ENCODE peak calls at places on chromosomes 1 and 21, in seven cellular contexts. S is psoas muscle, O is lower lobe of right lung, T is aorta, J is pancreas, F is brain microvascular endothelial cell, P is heart right ventricle. G is an unnamed sample. For H3K36me3, the result is how much of the 10 kb centered on the place peaks cover.

GRCh38 chr1:199639453-199639852 is 388.1 kb upstream of the NR5A2 start:
- DNase-seq in S (no peak), O (no peak), T (no peak), J (no peak), F (no peak), P (no peak), G (no peak)

GRCh38 chr1:222247081-222247480 is 300.8 kb downstream of the HHIPL2 start:
- DNase-seq in S (no peak), O (no peak), T (no peak), J (no peak), F (no peak), P (no peak), G (no peak)

GRCh38 chr1:234919061-234919755 is 209.4 kb downstream of the TOMM20 start:
- DNase-seq in S (peak), O (no peak), T (peak), J (peak), F (no peak), P (peak), G (peak)

GRCh38 chr1:116915182-116915611 is 5.5 kb downstream of the PTGFRN start:
- DNase-seq in S (no peak), O (no peak), T (no peak), J (peak), F (no peak), P (peak), G (no peak)

GRCh38 chr1:66890621-66891020 is 34.0 kb downstream of the DNAI4 start:
- DNase-seq in S (no peak), O (no peak), T (no peak), J (no peak), F (no peak), P (no peak), G (no peak)

GRCh38 chr1:159947942-159948341 is 2.5 kb upstream of the IGSF9 start:
- DNase-seq in S (no peak), O (no peak), T (no peak), J (no peak), F (no peak), P (no peak), G (peak)

GRCh38 chr1:31152181-31152768 is 86.8 kb upstream of the PUM1 start:
- DNase-seq in S (no peak), O (no peak), T (no peak), J (no peak), F (peak), P (no peak), G (no peak)

GRCh38 chr1:23224721-23225648 is 7.7 kb upstream of the HTR1D start:
- DNase-seq in S (peak), O (no peak), T (no peak), J (no peak), F (peak), P (peak), G (no peak)

GRCh38 chr1:244012232-244012631 is 38.9 kb upstream of the ZBTB18 start:
- DNase-seq in S (no peak), O (no peak), T (no peak), J (no peak), F (peak), P (peak), G (no peak)

GRCh38 chr1:81325404-81325803 is 475.3 kb upstream of the ADGRL2 start:
- DNase-seq in S (no peak), O (no peak), T (no peak), J (no peak), F (no peak), P (no peak), G (no peak)

GRCh38 chr1:206664740-206665139 is 20.0 kb upstream of the MAPKAPK2 start:
- DNase-seq in S (no peak), O (no peak), T (no peak), J (no peak), F (no peak), P (no peak), G (no peak)

GRCh38 chr21:30234643-30235042 is 18.7 kb upstream of the CLDN8 start:
- DNase-seq in S (no peak), O (no peak), T (no peak), J (no peak), F (peak), P (no peak), G (no peak)

GRCh38 chr1:114263343-114263742 is 109.7 kb upstream of the SYT6 start:
- DNase-seq in S (no peak), O (no peak), T (no peak), J (no peak), F (no peak), P (no peak), G (no peak)

GRCh38 chr1:161849518-161849917 is 83.4 kb downstream of the ATF6 start:
- DNase-seq in S (no peak), O (no peak), T (no peak), J (no peak), F (no peak), P (no peak), G (no peak)

GRCh38 chr1:151574575-151575529 is 34.7 kb downstream of the TUFT1 start:
- DNase-seq in S (no peak), O (no peak), T (peak), J (no peak), F (peak), P (no peak), G (no peak)

GRCh38 chr1:169584483-169585144 is 1.7 kb downstream of the F5 start:
- DNase-seq in S (no peak), O (no peak), T (no peak), J (no peak), F (no peak), P (no peak), G (no peak)

GRCh38 chr1:170176772-170177171 is 31.0 kb downstream of the NTMT2 start:
- DNase-seq in S (no peak), O (no peak), T (no peak), J (no peak), F (no peak), P (no peak), G (no peak)

GRCh38 chr21:41755258-41755933 is 11.5 kb downstream of the RIPK4 start:
- DNase-seq in S (no peak), O (no peak), T (peak), J (peak), F (no peak), P (no peak), G (no peak)

GRCh38 chr1:22731924-22732522 is 21.4 kb downstream of the EPHB2 start:
- DNase-seq in S (no peak), O (no peak), T (no peak), J (no peak), F (no peak), P (no peak), G (no peak)

GRCh38 chr1:228194436-228194835 is 13.4 kb upstream of the OBSCN start:
- DNase-seq in S (no peak), O (no peak), T (no peak), J (no peak), F (no peak), P (no peak), G (no peak)

GRCh38 chr21:31752352-31752751 is 20.4 kb upstream of the SCAF4 start:
- DNase-seq in S (no peak), O (no peak), T (no peak), J (no peak), F (no peak), P (no peak), G (no peak)

GRCh38 chr1:116806245-116806644 is 52.0 kb downstream of the CD2 start:
- DNase-seq in S (no peak), O (no peak), T (no peak), J (no peak), F (no peak), P (no peak), G (no peak)

GRCh38 chr1:208009303-208009702 is 98.4 kb upstream of the CD34 start:
- DNase-seq in S (no peak), O (no peak), T (no peak), J (no peak), F (no peak), P (no peak), G (no peak)

GRCh38 chr1:172145231-172145651 is 275.2 kb upstream of the C1orf105 start:
- DNase-seq in S (no peak), O (no peak), T (no peak), J (no peak), F (peak), P (peak), G (no peak)

GRCh38 chr1:172144445-172145060 is 275.9 kb upstream of the C1orf105 start:
- DNase-seq in S (peak), O (peak), T (peak), J (no peak), F (peak), P (peak), G (peak)

GRCh38 chr1:172147541-172147940 is 272.9 kb upstream of the C1orf105 start:
- DNase-seq in S (no peak), O (no peak), T (no peak), J (no peak), F (no peak), P (no peak), G (no peak)

GRCh38 chr1:172145656-172146055 is 274.8 kb upstream of the C1orf105 start:
- DNase-seq in S (no peak), O (no peak), T (no peak), J (no peak), F (no peak), P (no peak), G (no peak)

DNA sequence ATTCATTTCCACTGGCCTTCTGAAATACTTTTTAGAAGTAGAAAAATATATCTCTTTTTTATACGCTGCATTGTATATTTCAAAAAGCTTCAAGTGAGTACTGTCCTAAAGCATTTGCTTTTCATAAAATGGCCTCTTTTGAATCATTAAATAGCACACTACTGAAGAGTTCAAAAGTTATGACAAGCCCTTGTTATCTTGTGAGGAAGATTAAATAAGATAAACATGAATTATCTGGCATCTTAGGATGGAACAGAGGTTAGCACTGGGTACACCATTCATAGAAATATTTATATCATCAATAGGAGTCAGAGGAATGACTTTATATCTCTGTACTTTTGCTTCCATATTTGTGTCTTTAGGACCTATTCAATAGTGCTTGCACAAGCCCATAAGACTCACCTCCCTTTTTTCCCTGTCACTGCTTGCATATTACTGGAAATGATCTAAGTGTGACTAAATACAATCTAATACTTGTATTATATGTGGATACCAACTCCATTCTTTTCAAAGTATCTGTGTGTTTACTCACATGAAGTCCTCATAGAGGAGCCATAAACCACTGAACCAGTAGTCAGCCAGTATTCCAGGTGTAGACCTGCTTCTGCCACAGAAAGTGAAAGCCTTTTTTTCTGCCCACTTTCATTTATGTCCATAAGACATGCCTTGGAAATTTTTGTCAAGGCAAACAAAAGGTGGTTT is 274.2 kb upstream of the C1orf105 start:
- DNase-seq in S (no peak), O (no peak), T (no peak), J (no peak), F (no peak), P (no peak), G (no peak)
- H3K27ac ChIP-seq in S (peak), O (peak), T (peak), J (no peak), F (peak), P (peak), G (peak)

DNA sequence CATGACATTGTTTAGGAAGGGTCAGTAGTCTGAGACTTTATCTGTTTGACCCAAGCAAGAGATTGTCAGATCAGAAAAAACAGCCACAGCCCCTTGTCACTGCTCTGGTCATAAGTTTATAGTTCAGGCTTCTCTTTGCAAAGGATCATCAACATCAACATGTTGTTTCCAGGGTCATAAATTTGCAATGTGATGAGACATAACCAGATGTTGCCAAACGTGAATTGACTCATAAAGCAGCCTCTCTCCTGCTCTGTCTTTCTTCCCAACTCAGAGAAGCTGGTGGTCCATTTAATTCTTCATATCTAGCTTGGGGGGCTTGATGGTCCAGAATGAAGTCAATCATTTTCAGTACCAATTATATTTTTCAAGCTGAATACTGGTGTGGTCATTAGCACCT is 507.2 kb upstream of the PBX1 start:
- DNase-seq in S (no peak), O (no peak), T (no peak), J (no peak), F (no peak), P (no peak), G (no peak)
- H3K36me3 ChIP-seq in S (under half), O (under half), T (under half), J (under half), F (under half), P (under half), G (under half)

DNA sequence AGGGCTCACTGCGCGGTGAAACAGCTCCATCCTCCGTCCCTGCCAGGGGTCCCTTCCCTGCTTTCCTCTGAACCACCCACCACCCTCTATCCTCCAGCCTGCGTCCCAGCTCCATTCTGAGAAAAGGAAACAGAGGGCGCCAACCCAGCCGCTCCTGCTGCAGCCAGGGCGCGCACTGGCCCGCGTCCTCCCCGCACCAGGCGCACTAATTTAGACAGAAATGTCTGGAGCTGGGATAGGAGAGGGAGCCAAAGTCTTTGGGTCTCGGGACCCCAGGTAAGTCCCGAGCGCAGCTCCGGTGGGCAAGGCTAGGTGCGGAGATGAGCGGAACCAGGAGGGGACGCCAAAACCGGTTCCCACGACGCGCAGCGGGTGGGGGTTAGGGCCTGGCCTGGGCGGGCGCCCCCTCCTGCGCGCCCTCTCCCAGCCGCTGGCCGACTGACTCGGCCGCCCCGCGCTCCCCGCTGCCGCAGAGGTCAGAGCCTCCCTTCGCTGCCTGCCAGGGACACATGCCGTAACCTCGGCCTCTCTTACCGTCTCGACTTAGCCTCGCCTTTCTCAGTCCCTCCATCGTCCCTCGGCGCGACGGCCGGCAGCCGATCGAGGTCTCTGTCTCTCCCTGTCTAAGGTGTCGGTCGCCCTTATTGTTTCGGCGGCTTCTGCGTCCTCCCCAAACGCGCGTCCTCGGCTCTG is 2.0 kb downstream of the CAMK2N1 start:
- DNase-seq in S (peak), O (no peak), T (no peak), J (no peak), F (no peak), P (no peak), G (no peak)
- H3K27ac ChIP-seq in S (no peak), O (peak), T (no peak), J (no peak), F (no peak), P (peak), G (no peak)

DNA sequence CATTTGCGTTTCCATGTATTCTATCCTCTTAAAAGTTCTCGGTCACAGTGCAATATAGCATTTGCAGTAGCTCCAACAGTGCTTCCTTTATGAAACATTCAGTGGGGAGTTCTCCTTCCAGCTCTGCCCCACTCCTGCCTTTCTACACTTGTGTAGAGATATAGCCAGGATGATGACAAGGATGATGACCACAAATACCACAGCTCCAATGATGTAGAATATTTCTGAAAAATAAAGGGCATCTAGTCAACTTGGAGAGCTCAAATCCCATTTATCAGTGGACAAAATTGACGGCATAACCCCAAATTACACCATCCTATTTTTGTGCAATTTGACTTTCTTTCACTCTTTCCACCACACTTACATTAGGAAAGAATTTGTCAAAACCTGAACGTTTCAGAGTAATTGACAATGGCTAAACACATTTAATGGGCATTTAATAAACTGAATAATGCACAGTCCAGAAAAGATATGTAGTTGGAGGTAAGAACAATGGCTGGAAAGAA is 11.1 kb downstream of the F3 start:
- DNase-seq in S (no peak), O (no peak), T (no peak), J (no peak), F (no peak), P (no peak), G (no peak)
- H3K36me3 ChIP-seq in S (under half), O (half or more), T (under half), J (under half), F (under half), P (under half), G (under half)

DNA sequence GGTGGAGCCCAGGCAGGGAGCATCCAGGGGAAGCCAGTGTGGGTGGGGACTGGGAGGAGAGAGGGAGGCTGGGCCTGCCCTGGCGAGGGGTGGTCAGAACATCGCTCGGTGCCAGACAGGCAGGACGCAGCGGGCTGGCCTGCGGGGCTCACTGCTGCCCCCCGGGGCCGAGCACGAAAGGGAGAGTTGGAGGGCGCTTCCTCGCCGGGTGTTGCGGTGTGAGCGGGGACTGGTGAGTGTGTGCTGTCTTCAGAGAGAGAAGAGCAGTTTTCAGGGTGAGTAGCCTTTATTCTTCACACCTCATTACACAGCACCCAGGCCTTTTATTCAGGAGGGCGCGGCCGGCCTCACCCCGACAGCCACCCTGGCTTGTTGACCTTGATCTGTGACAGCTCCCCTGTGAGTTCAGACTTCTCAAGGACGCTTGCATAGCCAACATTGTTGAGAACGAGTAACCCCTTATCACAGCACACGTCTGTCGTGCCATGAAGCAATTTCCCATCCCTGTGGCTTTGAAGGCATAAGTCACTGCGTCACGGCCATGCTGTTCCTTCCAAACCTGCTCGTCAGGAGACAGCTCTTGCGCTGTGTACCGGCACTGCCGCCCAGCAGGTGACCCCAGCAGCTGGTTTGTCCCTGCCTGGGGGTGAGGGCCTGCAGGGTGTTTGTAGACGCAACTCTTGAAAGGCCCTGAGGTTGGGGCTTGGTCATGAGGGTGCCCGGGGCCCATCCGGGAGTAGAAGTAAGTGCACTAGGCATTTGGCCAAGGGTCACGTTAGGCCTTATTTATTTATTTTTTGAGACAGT is 54.6 kb downstream of the PRKCZ start:
- DNase-seq in S (peak), O (peak), T (peak), J (no peak), F (no peak), P (no peak), G (no peak)
- H3K27ac ChIP-seq in S (no peak), O (peak), T (no peak), J (no peak), F (no peak), P (no peak), G (no peak)

DNA sequence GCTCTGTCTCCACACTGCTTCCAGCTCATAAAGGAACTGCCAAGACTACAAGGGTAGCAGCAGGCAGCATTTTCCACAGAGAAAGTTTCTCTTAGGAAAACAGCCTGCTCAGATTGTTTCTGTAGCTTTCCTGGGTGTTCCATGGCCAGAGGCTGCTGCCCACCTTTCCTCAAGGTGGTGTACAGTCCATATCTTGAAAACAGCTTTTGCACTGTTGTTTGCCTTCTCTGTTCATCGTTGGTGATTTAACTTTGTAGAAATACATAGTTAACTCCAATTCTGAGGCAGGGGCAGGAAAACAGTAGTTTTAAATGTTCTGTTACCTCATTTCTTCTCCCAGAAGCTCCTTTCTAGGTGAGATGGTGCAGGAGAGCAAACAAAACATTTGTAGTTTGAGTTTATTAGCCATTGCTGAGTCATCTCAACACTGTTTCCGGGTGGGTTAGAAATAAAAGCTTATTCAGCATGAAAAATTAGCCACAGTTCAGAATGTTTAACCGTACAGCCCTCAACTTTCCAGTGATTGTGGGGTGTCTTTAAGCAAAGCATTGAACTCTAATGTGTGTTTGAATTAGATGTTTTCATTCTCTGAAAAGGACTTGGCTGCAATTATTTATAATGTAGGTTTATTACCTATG is 41.7 kb downstream of the DIP2A start:
- DNase-seq in S (no peak), O (no peak), T (no peak), J (no peak), F (no peak), P (no peak), G (no peak)
- H3K36me3 ChIP-seq in S (under half), O (half or more), T (under half), J (under half), F (under half), P (under half), G (half or more)